ENCODE peak calls at places on chromosomes 5 and 9, in four cellular contexts. One of them, this sample, is unnamed.

GRCh38 chr9:86577420-86578333 is 223.5 kb upstream of the TUT7 start:
- DNase-seq in PC-3: no peak
- DNase-seq in mesendoderm: no peak
- DNase-seq in neuronal stem cell: no peak
- DNase-seq in this sample: no peak

GRCh38 chr5:135705230-135705631 is 126.4 kb upstream of the CXCL14 start:
- DNase-seq in PC-3: peak
- DNase-seq in mesendoderm: no peak
- DNase-seq in neuronal stem cell: no peak
- DNase-seq in this sample: no peak

GRCh38 chr5:36692791-36693763 is 86.7 kb downstream of the SLC1A3 start:
- DNase-seq in PC-3: peak
- DNase-seq in mesendoderm: peak
- DNase-seq in neuronal stem cell: peak
- DNase-seq in this sample: no peak

GRCh38 chr5:16552666-16553343 is 64.0 kb downstream of the RETREG1 start:
- DNase-seq in PC-3: peak
- DNase-seq in mesendoderm: peak
- DNase-seq in neuronal stem cell: peak
- DNase-seq in this sample: peak

GRCh38 chr9:1057910-1058309 is 7.8 kb downstream of the DMRT2 start:
- DNase-seq in PC-3: peak
- DNase-seq in mesendoderm: no peak
- DNase-seq in neuronal stem cell: no peak
- DNase-seq in this sample: no peak

GRCh38 chr9:38144421-38144820 is 75.4 kb upstream of the SHB start:
- DNase-seq in PC-3: peak
- DNase-seq in mesendoderm: peak
- DNase-seq in neuronal stem cell: no peak
- DNase-seq in this sample: no peak

GRCh38 chr9:89661391-89661949 is 56.7 kb downstream of the GADD45G start:
- DNase-seq in PC-3: no peak
- DNase-seq in mesendoderm: no peak
- DNase-seq in neuronal stem cell: peak
- DNase-seq in this sample: no peak

GRCh38 chr5:82347213-82347947 is 69.2 kb upstream of the RPS23 start:
- DNase-seq in PC-3: no peak
- DNase-seq in mesendoderm: no peak
- DNase-seq in neuronal stem cell: no peak
- DNase-seq in this sample: peak

GRCh38 chr5:178368278-178368677 is 135.7 kb upstream of the PHYKPL start:
- DNase-seq in PC-3: no peak
- DNase-seq in mesendoderm: no peak
- DNase-seq in neuronal stem cell: no peak
- DNase-seq in this sample: peak

GRCh38 chr9:110123364-110124095 is 84.4 kb downstream of the C9orf152 start:
- DNase-seq in PC-3: no peak
- DNase-seq in mesendoderm: no peak
- DNase-seq in neuronal stem cell: no peak
- DNase-seq in this sample: no peak

GRCh38 chr5:117207088-117207668 is 632.6 kb upstream of the SEMA6A start:
- DNase-seq in PC-3: no peak
- DNase-seq in mesendoderm: peak
- DNase-seq in neuronal stem cell: no peak
- DNase-seq in this sample: no peak

GRCh38 chr5:174583071-174583470 is 141.3 kb upstream of the MSX2 start:
- DNase-seq in PC-3: no peak
- DNase-seq in mesendoderm: no peak
- DNase-seq in neuronal stem cell: no peak
- DNase-seq in this sample: no peak

GRCh38 chr9:127877566-127877998 is at the start of gene AK1:
- DNase-seq in PC-3: peak
- DNase-seq in mesendoderm: peak
- DNase-seq in neuronal stem cell: peak
- DNase-seq in this sample: no peak

GRCh38 chr5:4216142-4216541 is 620.5 kb downstream of the IRX1 start:
- DNase-seq in PC-3: no peak
- DNase-seq in mesendoderm: no peak
- DNase-seq in neuronal stem cell: no peak
- DNase-seq in this sample: no peak

GRCh38 chr9:100104314-100104713 is 5.3 kb downstream of the INVS start:
- DNase-seq in PC-3: peak
- DNase-seq in mesendoderm: peak
- DNase-seq in neuronal stem cell: no peak
- DNase-seq in this sample: no peak

GRCh38 chr5:145588113-145588512 is 247.0 kb downstream of the PRELID2 start:
- DNase-seq in PC-3: no peak
- DNase-seq in mesendoderm: no peak
- DNase-seq in neuronal stem cell: no peak
- DNase-seq in this sample: no peak

DNA sequence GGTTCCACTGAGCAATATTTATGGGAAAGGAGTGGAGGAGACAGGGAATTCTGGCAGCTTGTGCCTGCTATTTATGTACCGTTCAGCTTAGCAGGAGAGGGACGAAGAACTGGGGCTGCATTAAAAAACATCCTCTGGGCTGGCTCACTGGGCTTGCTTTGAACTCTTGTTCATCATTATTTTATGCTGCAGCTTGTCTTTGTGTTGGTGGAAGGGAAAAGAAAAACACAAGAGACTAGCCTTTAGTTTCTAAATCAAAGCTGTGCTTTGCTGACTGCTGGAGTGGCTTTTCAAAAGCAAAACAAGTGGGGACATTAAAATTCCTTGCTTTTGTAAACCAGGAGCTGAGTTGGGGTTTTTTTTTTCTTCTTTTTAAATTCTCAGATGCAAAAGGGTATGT is 5.9 kb upstream of the RGMB start:
- DNase-seq in PC-3: no peak
- DNase-seq in mesendoderm: no peak
- DNase-seq in neuronal stem cell: peak
- DNase-seq in this sample: no peak
- H3K9ac ChIP-seq in PC-3: no peak
- H3K9ac ChIP-seq in mesendoderm: no peak
- H3K9ac ChIP-seq in neuronal stem cell: no peak
- H3K9ac ChIP-seq in this sample: no peak

GRCh38 chr9:131416509-131416908 is 22.6 kb downstream of the PRRC2B start:
- DNase-seq in PC-3: no peak
- DNase-seq in mesendoderm: no peak
- DNase-seq in neuronal stem cell: no peak
- DNase-seq in this sample: no peak

GRCh38 chr9:131419029-131419614 is 25.2 kb downstream of the PRRC2B start:
- DNase-seq in PC-3: no peak
- DNase-seq in mesendoderm: no peak
- DNase-seq in neuronal stem cell: no peak
- DNase-seq in this sample: no peak

GRCh38 chr9:131418143-131419028 is 24.5 kb downstream of the PRRC2B start:
- DNase-seq in PC-3: no peak
- DNase-seq in mesendoderm: peak
- DNase-seq in neuronal stem cell: no peak
- DNase-seq in this sample: no peak

GRCh38 chr9:131419716-131420115 is 25.8 kb downstream of the PRRC2B start:
- DNase-seq in PC-3: no peak
- DNase-seq in mesendoderm: no peak
- DNase-seq in neuronal stem cell: no peak
- DNase-seq in this sample: no peak

GRCh38 chr9:131417264-131418142 is 23.6 kb downstream of the PRRC2B start:
- DNase-seq in PC-3: no peak
- DNase-seq in mesendoderm: no peak
- DNase-seq in neuronal stem cell: no peak
- DNase-seq in this sample: no peak
- H3K9ac ChIP-seq in PC-3: no peak
- H3K9ac ChIP-seq in mesendoderm: no peak
- H3K9ac ChIP-seq in neuronal stem cell: no peak
- H3K9ac ChIP-seq in this sample: no peak

GRCh38 chr9:88533951-88534455 is 975 bp upstream of the NXNL2 start:
- DNase-seq in PC-3: peak
- DNase-seq in mesendoderm: peak
- DNase-seq in neuronal stem cell: peak
- DNase-seq in this sample: no peak
- H3K9ac ChIP-seq in PC-3: peak
- H3K9ac ChIP-seq in mesendoderm: peak
- H3K9ac ChIP-seq in neuronal stem cell: peak
- H3K9ac ChIP-seq in this sample: no peak

GRCh38 chr5:149188383-149188782 is 47.1 kb downstream of the ABLIM3 start:
- DNase-seq in PC-3: no peak
- DNase-seq in mesendoderm: peak
- DNase-seq in neuronal stem cell: no peak
- DNase-seq in this sample: no peak
- H3K9ac ChIP-seq in PC-3: peak
- H3K9ac ChIP-seq in mesendoderm: no peak
- H3K9ac ChIP-seq in neuronal stem cell: no peak
- H3K9ac ChIP-seq in this sample: no peak

DNA sequence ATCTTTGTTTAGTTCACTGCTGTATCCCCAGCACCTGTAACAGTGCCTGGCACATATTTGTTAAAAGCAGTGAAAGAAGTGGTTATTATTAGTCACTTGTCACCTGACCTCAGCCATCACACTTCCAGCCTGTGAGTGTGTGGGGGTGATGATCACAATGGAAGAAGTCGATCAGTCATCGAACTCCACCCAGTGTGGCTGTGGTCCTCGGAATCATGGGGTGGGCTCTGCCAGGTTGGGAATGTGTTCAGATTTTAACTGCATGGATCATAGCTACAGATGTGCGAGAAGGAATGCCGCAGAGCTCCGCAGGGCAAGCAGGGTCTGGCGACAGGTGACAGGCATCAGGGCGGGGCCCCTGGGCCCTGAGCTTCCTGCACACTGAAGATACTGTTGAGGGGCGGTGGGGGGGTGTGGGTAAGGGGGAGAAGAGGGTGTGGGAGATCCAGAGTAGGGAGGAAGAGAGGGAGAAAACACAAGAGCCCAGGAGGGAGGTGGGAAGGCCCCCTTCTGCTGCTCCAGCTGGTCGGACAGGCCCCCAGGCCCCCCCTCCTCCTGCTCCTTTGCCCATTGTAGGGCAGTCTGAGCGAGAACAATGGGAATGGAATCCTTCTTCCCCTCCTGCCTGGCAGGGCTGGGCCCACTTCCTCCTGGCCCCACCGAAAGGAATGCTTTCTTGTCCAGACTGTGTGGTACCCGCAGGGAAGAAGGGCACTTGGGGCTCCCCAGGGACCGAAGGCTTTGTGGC is 89.6 kb downstream of the SPRY4 start:
- DNase-seq in PC-3: peak
- DNase-seq in mesendoderm: peak
- DNase-seq in neuronal stem cell: peak
- DNase-seq in this sample: no peak
- H3K9ac ChIP-seq in PC-3: no peak
- H3K9ac ChIP-seq in mesendoderm: no peak
- H3K9ac ChIP-seq in neuronal stem cell: peak
- H3K9ac ChIP-seq in this sample: no peak

GRCh38 chr9:13266172-13266571 is 13.3 kb downstream of the MPDZ start:
- DNase-seq in PC-3: no peak
- DNase-seq in mesendoderm: no peak
- DNase-seq in neuronal stem cell: no peak
- DNase-seq in this sample: no peak
- H3K9ac ChIP-seq in PC-3: no peak
- H3K9ac ChIP-seq in mesendoderm: no peak
- H3K9ac ChIP-seq in neuronal stem cell: no peak
- H3K9ac ChIP-seq in this sample: no peak

GRCh38 chr9:133712221-133713100 is 25.7 kb downstream of the SARDH start:
- DNase-seq in PC-3: no peak
- DNase-seq in mesendoderm: no peak
- DNase-seq in neuronal stem cell: no peak
- DNase-seq in this sample: no peak

GRCh38 chr9:133715295-133715865 is 22.8 kb downstream of the SARDH start:
- DNase-seq in PC-3: no peak
- DNase-seq in mesendoderm: no peak
- DNase-seq in neuronal stem cell: no peak
- DNase-seq in this sample: no peak

GRCh38 chr9:133714606-133715294 is 23.4 kb downstream of the SARDH start:
- DNase-seq in PC-3: peak
- DNase-seq in mesendoderm: peak
- DNase-seq in neuronal stem cell: no peak
- DNase-seq in this sample: no peak

GRCh38 chr9:133713211-133713959 is 24.8 kb downstream of the SARDH start:
- DNase-seq in PC-3: no peak
- DNase-seq in mesendoderm: no peak
- DNase-seq in neuronal stem cell: no peak
- DNase-seq in this sample: no peak

DNA sequence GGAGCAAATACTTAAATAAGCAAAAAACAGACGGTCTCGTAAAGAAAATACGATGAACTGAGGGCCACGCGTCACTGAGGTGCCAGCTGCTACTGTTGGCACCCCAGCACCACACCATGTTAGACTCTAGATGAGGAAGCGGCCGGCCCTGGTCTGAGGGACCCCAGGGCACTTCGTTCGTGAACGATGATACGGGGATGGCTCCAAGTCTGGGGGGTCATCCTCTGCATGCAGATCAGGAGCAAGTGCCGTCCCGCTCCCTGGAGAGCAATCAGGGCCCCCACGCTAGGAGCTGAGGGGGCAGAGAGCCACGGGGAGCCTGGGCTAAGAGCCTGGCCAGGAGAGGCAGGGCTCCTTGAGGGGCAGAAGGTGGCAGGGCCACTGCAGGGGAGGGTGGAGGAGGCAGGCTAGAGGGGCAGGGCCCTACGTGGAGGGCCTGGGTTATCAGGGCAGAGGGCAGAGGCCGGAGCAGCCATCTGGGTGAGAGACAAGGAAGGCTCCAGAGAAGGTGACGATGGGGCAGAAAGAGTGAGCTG is 24.1 kb downstream of the SARDH start:
- DNase-seq in PC-3: no peak
- DNase-seq in mesendoderm: no peak
- DNase-seq in neuronal stem cell: no peak
- DNase-seq in this sample: no peak
- H3K9ac ChIP-seq in PC-3: no peak
- H3K9ac ChIP-seq in mesendoderm: no peak
- H3K9ac ChIP-seq in neuronal stem cell: peak
- H3K9ac ChIP-seq in this sample: no peak

DNA sequence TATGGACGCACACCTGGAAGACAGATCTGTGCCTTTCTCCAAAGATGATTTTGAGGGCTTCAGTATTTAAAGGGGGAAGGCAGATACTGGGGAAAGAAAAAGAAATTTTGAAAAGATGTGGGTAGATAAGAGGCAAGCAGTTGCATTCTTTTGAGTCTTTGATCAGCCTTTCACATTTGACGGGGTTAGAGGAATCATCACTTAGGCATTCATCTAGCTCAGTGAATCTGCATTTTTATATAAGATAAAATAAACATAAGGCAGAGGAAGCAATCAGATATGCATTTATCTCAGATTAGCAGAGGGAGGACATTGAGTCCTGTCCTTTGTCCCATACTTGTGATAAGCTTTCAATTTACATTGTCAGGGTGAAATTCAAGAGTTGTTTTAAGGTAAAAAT is 243.4 kb upstream of the RAI14 start:
- DNase-seq in PC-3: peak
- DNase-seq in mesendoderm: peak
- DNase-seq in neuronal stem cell: no peak
- DNase-seq in this sample: no peak
- H3K9ac ChIP-seq in PC-3: no peak
- H3K9ac ChIP-seq in mesendoderm: no peak
- H3K9ac ChIP-seq in neuronal stem cell: no peak
- H3K9ac ChIP-seq in this sample: no peak

This sample was measured in DND-41.